ENCODE peak calls at places on chromosomes 6 and 20, in seven cellular contexts. Y, F, P, O, T, H and I are unnamed samples.

GRCh38 chr6:72084992-72085569 is 198.7 kb downstream of the RIMS1 start:
- DNase-seq in Y (peak), F (no peak), P (peak), O (no peak), T (no peak), H (no peak), I (no peak)

GRCh38 chr6:94130458-94130857 is 711.1 kb upstream of the EPHA7 start:
- DNase-seq in Y (no peak), F (no peak), P (no peak), O (no peak), T (no peak), H (no peak), I (no peak)

GRCh38 chr6:19812512-19813119 is 24.6 kb upstream of the ID4 start:
- DNase-seq in Y (peak), F (no peak), P (peak), O (no peak), T (no peak), H (peak), I (no peak)

GRCh38 chr6:4451718-4452117 is 316.3 kb upstream of the ECI2 start:
- DNase-seq in Y (no peak), F (no peak), P (no peak), O (no peak), T (no peak), H (no peak), I (no peak)

GRCh38 chr6:36826520-36827227 is 12.6 kb downstream of the CPNE5 start:
- DNase-seq in Y (no peak), F (no peak), P (no peak), O (no peak), T (no peak), H (no peak), I (no peak)

GRCh38 chr6:44966449-44967091 is 361.6 kb upstream of the RUNX2 start:
- DNase-seq in Y (peak), F (no peak), P (peak), O (no peak), T (no peak), H (no peak), I (no peak)

GRCh38 chr20:34997171-34997570 is 41.5 kb downstream of the MYH7B start:
- DNase-seq in Y (no peak), F (peak), P (no peak), O (no peak), T (no peak), H (no peak), I (no peak)

GRCh38 chr6:153618371-153619328 is 420.4 kb upstream of the OPRM1 start:
- DNase-seq in Y (no peak), F (no peak), P (no peak), O (no peak), T (no peak), H (no peak), I (no peak)

GRCh38 chr6:117548797-117549301 is 53.5 kb downstream of the GOPC start:
- DNase-seq in Y (peak), F (no peak), P (peak), O (no peak), T (no peak), H (no peak), I (peak)

GRCh38 chr20:12207875-12208274 is 290.2 kb downstream of the BTBD3 start:
- DNase-seq in Y (peak), F (no peak), P (peak), O (peak), T (no peak), H (peak), I (no peak)

GRCh38 chr6:170172825-170173231 is 118.0 kb downstream of the DLL1 start:
- DNase-seq in Y (no peak), F (peak), P (no peak), O (no peak), T (no peak), H (no peak), I (peak)

GRCh38 chr6:79557683-79558082 is 20.5 kb upstream of the LCA5 start:
- DNase-seq in Y (no peak), F (no peak), P (peak), O (no peak), T (no peak), H (no peak), I (no peak)

GRCh38 chr6:81938014-81938761 is 185.7 kb upstream of the TENT5A start:
- DNase-seq in Y (peak), F (no peak), P (peak), O (no peak), T (no peak), H (no peak), I (no peak)

GRCh38 chr6:111841822-111842221 is 31.4 kb downstream of the FYN start:
- DNase-seq in Y (no peak), F (no peak), P (peak), O (no peak), T (no peak), H (no peak), I (no peak)

GRCh38 chr20:36467076-36467999 is 74.0 kb upstream of the MYL9 start:
- DNase-seq in Y (peak), F (peak), P (peak), O (peak), T (peak), H (no peak), I (no peak)

GRCh38 chr20:44990425-44990824 is 24.1 kb downstream of the STK4 start:
- DNase-seq in Y (no peak), F (no peak), P (peak), O (no peak), T (no peak), H (no peak), I (no peak)

GRCh38 chr20:20362774-20363435 is 5.0 kb upstream of the INSM1 start:
- DNase-seq in Y (no peak), F (no peak), P (no peak), O (no peak), T (no peak), H (peak), I (no peak)

GRCh38 chr20:58374027-58374850 is 14.8 kb upstream of the VAPB start:
- DNase-seq in Y (no peak), F (no peak), P (no peak), O (peak), T (no peak), H (no peak), I (no peak)

GRCh38 chr20:3786665-3787639 is at the start of gene CENPB:
- DNase-seq in Y (peak), F (peak), P (peak), O (peak), T (peak), H (peak), I (peak)

GRCh38 chr6:136468711-136469110 is 81.5 kb downstream of the MAP7 start:
- DNase-seq in Y (no peak), F (no peak), P (no peak), O (no peak), T (no peak), H (no peak), I (no peak)

GRCh38 chr6:169896826-169897456 is 145.5 kb downstream of the ERMARD start:
- DNase-seq in Y (no peak), F (peak), P (no peak), O (peak), T (no peak), H (no peak), I (no peak)

GRCh38 chr20:57384486-57384885 is 6.7 kb upstream of the RBM38 start:
- DNase-seq in Y (no peak), F (peak), P (no peak), O (no peak), T (no peak), H (no peak), I (no peak)

GRCh38 chr20:32512047-32512385 is 73.1 kb downstream of the NOL4L start:
- DNase-seq in Y (no peak), F (no peak), P (no peak), O (no peak), T (no peak), H (no peak), I (no peak)

GRCh38 chr6:104789770-104790190 is 69.9 kb downstream of the HACE1 start:
- DNase-seq in Y (peak), F (no peak), P (peak), O (no peak), T (no peak), H (no peak), I (no peak)

GRCh38 chr20:54340667-54341081 is 132.8 kb downstream of the PFDN4 start:
- DNase-seq in Y (peak), F (no peak), P (peak), O (no peak), T (no peak), H (no peak), I (no peak)

GRCh38 chr20:45890077-45890996 is 671 bp downstream of the NEURL2 start:
- DNase-seq in Y (no peak), F (peak), P (peak), O (peak), T (peak), H (peak), I (peak)

GRCh38 chr6:35484921-35485392 is 11.9 kb downstream of the TEAD3 start:
- DNase-seq in Y (peak), F (no peak), P (no peak), O (no peak), T (no peak), H (peak), I (no peak)

GRCh38 chr6:157019115-157019628 is 242.0 kb downstream of the ARID1B start:
- DNase-seq in Y (no peak), F (no peak), P (peak), O (no peak), T (no peak), H (peak), I (no peak)

GRCh38 chr20:47310729-47311128 is 45.8 kb downstream of the ZMYND8 start:
- DNase-seq in Y (no peak), F (no peak), P (no peak), O (no peak), T (no peak), H (no peak), I (no peak)

GRCh38 chr20:47309806-47310426 is 46.6 kb downstream of the ZMYND8 start:
- DNase-seq in Y (no peak), F (no peak), P (no peak), O (no peak), T (no peak), H (no peak), I (no peak)

GRCh38 chr20:47311211-47311610 is 45.3 kb downstream of the ZMYND8 start:
- DNase-seq in Y (no peak), F (no peak), P (no peak), O (no peak), T (no peak), H (no peak), I (no peak)

GRCh38 chr20:47314647-47315338 is 41.7 kb downstream of the ZMYND8 start:
- DNase-seq in Y (no peak), F (no peak), P (no peak), O (no peak), T (no peak), H (no peak), I (no peak)

DNA sequence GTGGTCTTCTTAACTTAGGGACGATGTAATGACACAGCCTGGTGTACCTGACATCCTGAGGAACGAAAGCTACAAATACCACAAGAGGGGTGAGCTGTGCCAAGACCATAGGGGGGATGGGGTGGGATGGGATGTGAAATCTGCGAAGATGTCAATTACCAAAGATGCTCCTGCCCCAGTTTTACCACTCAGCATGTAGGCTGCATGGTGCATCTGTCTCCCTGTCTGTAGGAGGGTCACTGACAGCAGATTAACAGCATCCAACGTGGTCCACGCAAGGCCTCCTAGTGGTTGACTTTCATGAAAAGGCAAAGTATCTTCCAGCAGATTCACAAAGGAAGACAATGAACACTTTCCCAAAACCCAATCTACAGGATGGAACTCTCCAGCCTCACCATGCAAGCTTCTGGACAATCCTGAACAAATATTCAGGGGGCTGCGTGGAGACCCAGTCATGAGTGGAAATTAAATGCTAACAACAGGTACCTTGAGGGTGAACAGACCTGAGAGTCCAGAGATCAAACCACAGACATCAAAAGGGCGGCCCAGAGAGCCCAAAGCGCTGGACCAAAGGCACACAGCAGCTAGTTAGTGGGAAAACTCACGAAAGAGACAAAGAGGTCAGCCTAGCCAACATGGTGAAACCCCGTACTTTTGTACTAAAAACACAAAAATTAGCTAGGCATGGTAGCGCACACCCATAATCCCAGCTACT is 44.4 kb downstream of the ZMYND8 start:
- DNase-seq in Y (no peak), F (no peak), P (no peak), O (no peak), T (no peak), H (no peak), I (no peak)
- TF ChIP-seq CTCF in Y (no peak), F (no peak), P (no peak), O (no peak), T (no peak), H (no peak), I (no peak)

DNA sequence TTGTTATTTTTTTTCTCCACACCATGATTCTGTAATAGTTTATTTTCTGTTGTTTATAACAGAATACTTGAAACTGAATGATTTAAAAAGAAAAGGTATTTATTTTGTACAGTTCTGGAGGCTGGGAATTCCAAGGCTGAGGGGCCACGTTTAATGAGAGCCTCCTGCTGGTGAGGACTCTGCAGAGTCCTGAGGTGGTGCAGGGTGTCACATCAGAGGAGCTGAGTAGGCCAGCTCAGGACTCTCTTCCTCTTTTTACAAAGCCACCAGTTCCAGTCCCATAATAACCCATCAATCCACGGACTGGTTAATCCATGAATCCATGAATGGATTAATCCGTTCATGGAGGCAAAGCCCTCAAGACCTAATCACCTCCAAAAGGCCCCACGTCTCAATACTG is 71.6 kb downstream of the TFAP2A start:
- DNase-seq in Y (no peak), F (no peak), P (no peak), O (no peak), T (no peak), H (no peak), I (no peak)
- TF ChIP-seq CTCF in Y (no peak), F (no peak), P (no peak), O (no peak), T (no peak), H (no peak), I (no peak)

GRCh38 chr6:90478789-90479602 is 107.9 kb downstream of the MAP3K7 start:
- DNase-seq in Y (peak), F (peak), P (peak), O (peak), T (peak), H (peak), I (peak)

GRCh38 chr6:90478278-90478677 is 108.6 kb downstream of the MAP3K7 start:
- DNase-seq in Y (no peak), F (no peak), P (no peak), O (no peak), T (no peak), H (peak), I (no peak)

GRCh38 chr6:90483116-90483839 is 103.6 kb downstream of the MAP3K7 start:
- DNase-seq in Y (peak), F (no peak), P (peak), O (no peak), T (no peak), H (no peak), I (no peak)

GRCh38 chr6:90477366-90477765 is 109.5 kb downstream of the MAP3K7 start:
- DNase-seq in Y (no peak), F (no peak), P (no peak), O (no peak), T (no peak), H (no peak), I (no peak)

GRCh38 chr6:90479603-90479926 is 107.3 kb downstream of the MAP3K7 start:
- DNase-seq in Y (no peak), F (no peak), P (no peak), O (no peak), T (no peak), H (no peak), I (no peak)
- TF ChIP-seq CTCF in Y (no peak), F (no peak), P (no peak), O (no peak), T (no peak), H (no peak), I (peak)

DNA sequence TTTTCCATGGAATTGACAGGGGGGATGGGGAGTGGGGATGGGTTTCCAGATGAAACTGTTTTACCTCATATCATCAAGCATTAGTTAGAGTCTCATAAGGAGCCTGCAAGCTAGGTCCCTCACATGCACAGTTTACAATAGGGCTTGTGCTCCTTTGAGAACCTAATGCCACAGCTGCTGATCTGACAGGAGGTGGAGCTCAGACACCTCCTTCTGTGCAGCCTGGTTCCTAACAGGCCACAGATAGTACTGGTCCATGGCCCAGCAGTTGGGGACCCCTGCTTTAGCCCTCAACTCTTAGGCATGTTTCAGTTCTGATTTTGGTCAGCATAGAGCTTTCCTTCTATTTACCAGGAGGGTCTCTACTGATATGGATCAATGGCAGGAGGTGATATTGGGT is 251.6 kb downstream of the LAMA2 start:
- DNase-seq in Y (no peak), F (no peak), P (no peak), O (no peak), T (no peak), H (no peak), I (no peak)
- TF ChIP-seq CTCF in Y (no peak), F (no peak), P (no peak), O (no peak), T (no peak), H (no peak), I (no peak)

GRCh38 chr6:74280130-74280692 is 584.2 kb downstream of the CD109 start:
- DNase-seq in Y (peak), F (no peak), P (no peak), O (no peak), T (no peak), H (no peak), I (no peak)
- TF ChIP-seq CTCF in Y (peak), F (no peak), P (peak), O (no peak), T (no peak), H (peak), I (no peak)

GRCh38 chr6:28497893-28498292 is 17.7 kb downstream of the GPX6 start:
- DNase-seq in Y (no peak), F (no peak), P (no peak), O (no peak), T (no peak), H (no peak), I (no peak)

GRCh38 chr6:28497306-28497705 is 18.3 kb downstream of the GPX6 start:
- DNase-seq in Y (no peak), F (no peak), P (no peak), O (no peak), T (no peak), H (no peak), I (no peak)

GRCh38 chr6:28491984-28492317 is 23.6 kb downstream of the GPX6 start:
- DNase-seq in Y (no peak), F (no peak), P (no peak), O (no peak), T (no peak), H (no peak), I (no peak)

GRCh38 chr6:28501259-28501658 is 14.3 kb downstream of the GPX6 start:
- DNase-seq in Y (no peak), F (no peak), P (no peak), O (no peak), T (no peak), H (no peak), I (no peak)

GRCh38 chr6:28496099-28496779 is 19.4 kb downstream of the GPX6 start:
- DNase-seq in Y (peak), F (no peak), P (peak), O (no peak), T (no peak), H (no peak), I (no peak)
- TF ChIP-seq CTCF in Y (no peak), F (no peak), P (no peak), O (peak), T (no peak), H (peak), I (no peak)

GRCh38 chr6:160139420-160139851 is 17.8 kb downstream of the SLC22A1 start:
- DNase-seq in Y (peak), F (no peak), P (peak), O (no peak), T (no peak), H (no peak), I (no peak)
- TF ChIP-seq CTCF in Y (no peak), F (no peak), P (no peak), O (no peak), T (no peak), H (no peak), I (no peak)

GRCh38 chr6:95203153-95203754 is 374.1 kb upstream of the MANEA start:
- DNase-seq in Y (peak), F (no peak), P (peak), O (no peak), T (no peak), H (peak), I (no peak)
- TF ChIP-seq CTCF in Y (peak), F (no peak), P (peak), O (peak), T (peak), H (peak), I (peak)